ENCODE peak calls at places on chromosomes 16 and 17, in eight cellular contexts. D is CD8-positive, alpha-beta memory T cell; H is posterior vena cava; E is naive thymus-derived CD4-positive, alpha-beta T cell; Z is activated gamma-delta T cell treated with Interleukin-2 at 50 U/mL for 16 hours; J is stimulated activated CD4-positive, alpha-beta T cell treated with anti-CD3 and anti-CD28 coated beads, TNF-alpha, amount 100 ng/mL, for 1 hour; B is smooth muscle cell of the brain vasculature; V is GM23248. I is an unnamed sample.
A peak's percentile ranks its signal among the peaks of the same experiment; 100 is the strongest.

GRCh38 chr16:22694887-22695382 is 119.0 kb upstream of the HS3ST2 start:
- DNase-seq in D (no peak), H (no peak), E (no peak), Z (no peak), J (no peak), B (peak; percentile 29), V (peak; percentile 99), I (no peak)

GRCh38 chr17:362721-363120 is 10.1 kb upstream of the RPH3AL start:
- DNase-seq in D (no peak), H (peak; percentile 53), E (no peak), Z (no peak), J (no peak), B (no peak), V (no peak), I (no peak)

GRCh38 chr16:75351183-75351582 is 82.1 kb downstream of the CFDP1 start:
- DNase-seq in D (no peak), H (no peak), E (no peak), Z (no peak), J (no peak), B (peak; percentile 53), V (peak; percentile 88), I (no peak)

GRCh38 chr16:80477838-80478237 is 63.0 kb upstream of the DYNLRB2 start:
- DNase-seq in D (no peak), H (no peak), E (no peak), Z (no peak), J (no peak), B (no peak), V (no peak), I (no peak)

GRCh38 chr16:69187387-69187890 is 475 bp downstream of the SNTB2 start:
- DNase-seq in D (peak; percentile 39), H (peak; percentile 83), E (peak; percentile 18), Z (peak; percentile 34), J (no peak), B (no peak), V (peak; percentile 73), I (peak; percentile 39)

GRCh38 chr17:63029520-63029919 is 63.5 kb downstream of the TANC2 start:
- DNase-seq in D (no peak), H (no peak), E (no peak), Z (no peak), J (no peak), B (no peak), V (peak; percentile 78), I (no peak)

GRCh38 chr17:5526821-5527598 is 40.6 kb downstream of the MIS12 start:
- DNase-seq in D (no peak), H (peak; percentile 86), E (no peak), Z (no peak), J (no peak), B (peak; percentile 58), V (peak; percentile 97), I (no peak)

GRCh38 chr17:9644910-9645751 is at the start of gene USP43:
- DNase-seq in D (no peak), H (no peak), E (no peak), Z (peak; percentile 10), J (no peak), B (no peak), V (peak; percentile 31), I (peak; percentile 1)

GRCh38 chr17:61390479-61390791 is 9.2 kb upstream of the TBX2 start:
- DNase-seq in D (no peak), H (no peak), E (no peak), Z (no peak), J (no peak), B (no peak), V (no peak), I (no peak)

GRCh38 chr16:30185683-30186421 is 2.5 kb downstream of the CORO1A start:
- DNase-seq in D (peak; percentile 91), H (peak; percentile 85), E (peak; percentile 89), Z (peak; percentile 87), J (peak; percentile 77), B (no peak), V (no peak), I (peak; percentile 88)

GRCh38 chr17:2174048-2174447 is 119.1 kb downstream of the HIC1 start:
- DNase-seq in D (no peak), H (no peak), E (no peak), Z (no peak), J (no peak), B (peak; percentile 39), V (peak; percentile 63), I (no peak)

GRCh38 chr17:52106638-52107261 is 51.8 kb downstream of the CA10 start:
- DNase-seq in D (no peak), H (no peak), E (no peak), Z (no peak), J (no peak), B (no peak), V (peak; percentile 58), I (peak; percentile 23)

GRCh38 chr17:20157078-20157360 is 147.9 kb downstream of the SPECC1 start:
- DNase-seq in D (no peak), H (no peak), E (no peak), Z (no peak), J (no peak), B (no peak), V (no peak), I (no peak)

GRCh38 chr16:279531-279930 is 860 bp upstream of the ARHGDIG start:
- DNase-seq in D (no peak), H (no peak), E (no peak), Z (no peak), J (no peak), B (no peak), V (no peak), I (no peak)

GRCh38 chr16:6096931-6097665 is 999.5 kb upstream of the EEF2KMT start:
- DNase-seq in D (no peak), H (no peak), E (no peak), Z (no peak), J (no peak), B (no peak), V (no peak), I (no peak)

GRCh38 chr16:11135167-11135973 is 120.6 kb downstream of the SOCS1 start:
- DNase-seq in D (no peak), H (no peak), E (no peak), Z (no peak), J (no peak), B (no peak), V (peak; percentile 81), I (no peak)

GRCh38 chr17:60160829-60161501 is 11.2 kb downstream of the CA4 start:
- DNase-seq in D (no peak), H (peak; percentile 58), E (no peak), Z (no peak), J (no peak), B (no peak), V (no peak), I (no peak)

GRCh38 chr17:8489841-8490240 is 54.2 kb downstream of the NDEL1 start:
- DNase-seq in D (no peak), H (no peak), E (no peak), Z (no peak), J (no peak), B (no peak), V (peak; percentile 58), I (no peak)

GRCh38 chr16:86061318-86061695 is 162.3 kb downstream of the IRF8 start:
- DNase-seq in D (no peak), H (peak; percentile 60), E (no peak), Z (no peak), J (no peak), B (no peak), V (no peak), I (no peak)

GRCh38 chr16:56886296-56886695 is 21.3 kb downstream of the SLC12A3 start:
- DNase-seq in D (no peak), H (no peak), E (no peak), Z (no peak), J (no peak), B (no peak), V (no peak), I (no peak)

GRCh38 chr17:8124350-8125195 is 667 bp upstream of the HES7 start:
- DNase-seq in D (peak; percentile 15), H (peak; percentile 52), E (no peak), Z (no peak), J (no peak), B (no peak), V (peak; percentile 63), I (no peak)

GRCh38 chr17:27357236-27357635 is 63.3 kb downstream of the WSB1 start:
- DNase-seq in D (no peak), H (no peak), E (no peak), Z (no peak), J (no peak), B (no peak), V (no peak), I (no peak)

GRCh38 chr17:50266384-50267073 is 7.7 kb upstream of the TMEM92 start:
- DNase-seq in D (no peak), H (peak; percentile 85), E (no peak), Z (no peak), J (no peak), B (peak; percentile 91), V (peak; percentile 91), I (no peak)

GRCh38 chr17:65593870-65594584 is 32.6 kb upstream of the AXIN2 start:
- DNase-seq in D (no peak), H (no peak), E (no peak), Z (no peak), J (no peak), B (peak; percentile 17), V (peak; percentile 63), I (no peak)

GRCh38 chr17:41196068-41196467 is 6.4 kb downstream of the KRTAP9-1 start:
- DNase-seq in D (no peak), H (no peak), E (no peak), Z (no peak), J (no peak), B (no peak), V (no peak), I (no peak)

GRCh38 chr16:84726670-84727467 is 27.1 kb downstream of the USP10 start:
- DNase-seq in D (no peak), H (no peak), E (no peak), Z (no peak), J (no peak), B (no peak), V (no peak), I (no peak)

GRCh38 chr17:82234211-82235055 is 5.6 kb downstream of the SLC16A3 start:
- DNase-seq in D (no peak), H (peak; percentile 78), E (no peak), Z (no peak), J (no peak), B (no peak), V (no peak), I (no peak)

GRCh38 chr17:48605991-48606891 is 1.5 kb upstream of the HOXB6 start:
- DNase-seq in D (no peak), H (no peak), E (no peak), Z (no peak), J (no peak), B (no peak), V (no peak), I (no peak)

GRCh38 chr16:67027046-67027445 is 1.9 kb upstream of the CBFB start:
- DNase-seq in D (no peak), H (peak; percentile 53), E (no peak), Z (no peak), J (no peak), B (no peak), V (no peak), I (no peak)

GRCh38 chr17:65559802-65560627 is 1.4 kb downstream of the AXIN2 start:
- DNase-seq in D (peak; percentile 49), H (no peak), E (peak; percentile 36), Z (no peak), J (no peak), B (no peak), V (peak; percentile 40), I (no peak)